ENCODE peak calls at places on chromosomes 2 and 18, in ten cellular contexts. M is Peyer's patch; Q is NB4; O is fibroblast of pulmonary artery; I is brain microvascular endothelial cell; N is chondrocyte; J is GM23338; A is WERI-Rb-1; R is CD4-positive, alpha-beta T cell; G is body of pancreas. V is an unnamed sample.

GRCh38 chr2:133287709-133288108 is 280.6 kb downstream of the NCKAP5 start:
- DNase-seq in M (no peak), Q (no peak), O (peak; percentile 22), I (peak; percentile 71), N (no peak), J (no peak), A (no peak), R (no peak), G (no peak), V (no peak)

GRCh38 chr18:10230072-10230471 is 224.4 kb upstream of the APCDD1 start:
- DNase-seq in M (no peak), Q (peak; percentile 90), O (peak; percentile 65), I (peak; percentile 91), N (no peak), J (peak; percentile 42), A (peak; percentile 62), R (no peak), G (no peak), V (peak; percentile 62)

GRCh38 chr2:189676471-189676870 is 2.0 kb downstream of the ANKAR start:
- DNase-seq in M (no peak), Q (no peak), O (peak; percentile 62), I (peak; percentile 49), N (no peak), J (no peak), A (no peak), R (no peak), G (no peak), V (no peak)

GRCh38 chr2:37600735-37601134 is 70.7 kb downstream of the CDC42EP3 start:
- DNase-seq in M (no peak), Q (peak; percentile 75), O (no peak), I (no peak), N (no peak), J (no peak), A (no peak), R (no peak), G (no peak), V (no peak)

GRCh38 chr18:25038261-25038660 is 313.7 kb downstream of the ZNF521 start:
- DNase-seq in M (no peak), Q (no peak), O (no peak), I (no peak), N (no peak), J (no peak), A (no peak), R (no peak), G (no peak), V (no peak)

GRCh38 chr2:223047260-223047761 is 4.7 kb upstream of the KCNE4 start:
- DNase-seq in M (no peak), Q (no peak), O (peak; percentile 81), I (peak; percentile 89), N (no peak), J (no peak), A (peak; percentile 69), R (no peak), G (no peak), V (peak; percentile 74)

GRCh38 chr2:18387479-18388206 is 172.8 kb downstream of the RDH14 start:
- DNase-seq in M (peak; percentile 63), Q (peak; percentile 72), O (peak; percentile 88), I (peak; percentile 81), N (no peak), J (peak; percentile 88), A (peak; percentile 88), R (peak; percentile 32), G (peak; percentile 78), V (peak; percentile 75)

GRCh38 chr2:159035790-159036411 is 67.5 kb downstream of the TANC1 start:
- DNase-seq in M (peak; percentile 53), Q (peak; percentile 33), O (peak; percentile 59), I (peak; percentile 41), N (no peak), J (peak; percentile 92), A (peak; percentile 69), R (peak; percentile 12), G (peak; percentile 26), V (peak; percentile 73)

GRCh38 chr2:104658149-104658839 is 195.6 kb upstream of the POU3F3 start:
- DNase-seq in M (no peak), Q (peak; percentile 23), O (no peak), I (no peak), N (no peak), J (peak; percentile 81), A (no peak), R (no peak), G (no peak), V (peak; percentile 61)

GRCh38 chr2:69789129-69789528 is 40.3 kb upstream of the GMCL1 start:
- DNase-seq in M (no peak), Q (no peak), O (peak; percentile 83), I (peak; percentile 98), N (no peak), J (peak; percentile 67), A (no peak), R (no peak), G (peak; percentile 10), V (no peak)

GRCh38 chr2:181784556-181784955 is 104.2 kb upstream of the NEUROD1 start:
- DNase-seq in M (no peak), Q (no peak), O (peak; percentile 26), I (peak; percentile 36), N (no peak), J (no peak), A (no peak), R (no peak), G (no peak), V (peak; percentile 55)

GRCh38 chr2:215071676-215072075 is 66.8 kb downstream of the ABCA12 start:
- DNase-seq in M (no peak), Q (no peak), O (no peak), I (no peak), N (no peak), J (no peak), A (no peak), R (no peak), G (no peak), V (peak; percentile 80)

GRCh38 chr18:58768293-58768974 is 96.2 kb upstream of the ZNF532 start:
- DNase-seq in M (peak; percentile 83), Q (peak; percentile 55), O (peak; percentile 61), I (no peak), N (peak; percentile 95), J (peak; percentile 91), A (peak; percentile 84), R (peak; percentile 54), G (peak; percentile 77), V (peak; percentile 91)

GRCh38 chr2:241500016-241500415 is 8.4 kb downstream of the STK25 start:
- DNase-seq in M (no peak), Q (no peak), O (no peak), I (no peak), N (peak; percentile 55), J (no peak), A (no peak), R (no peak), G (no peak), V (no peak)

GRCh38 chr2:205706769-205707375 is 24.6 kb downstream of the NRP2 start:
- DNase-seq in M (no peak), Q (peak; percentile 80), O (peak; percentile 90), I (peak; percentile 94), N (no peak), J (no peak), A (no peak), R (no peak), G (no peak), V (peak; percentile 44)

GRCh38 chr18:21291106-21291505 is 49.1 kb downstream of the GREB1L start:
- DNase-seq in M (no peak), Q (no peak), O (no peak), I (no peak), N (no peak), J (no peak), A (no peak), R (no peak), G (no peak), V (no peak)

GRCh38 chr2:227479865-227480475 is 8.0 kb downstream of the AGFG1 start:
- DNase-seq in M (no peak), Q (peak; percentile 66), O (peak; percentile 79), I (no peak), N (no peak), J (no peak), A (no peak), R (no peak), G (no peak), V (peak; percentile 63)
- TF ChIP-seq CTCF in M (peak; percentile 14), Q (no peak), O (peak; percentile 47), I (peak; percentile 16), N (peak; percentile 78), J (peak; percentile 14), A (no peak), R (peak; percentile 36), G (peak; percentile 17), V (peak; percentile 43)

GRCh38 chr18:22704627-22704918 is 228.6 kb upstream of the RBBP8 start:
- DNase-seq in M (no peak), Q (no peak), O (no peak), I (no peak), N (no peak), J (no peak), A (no peak), R (no peak), G (no peak), V (no peak)
- TF ChIP-seq CTCF in M (no peak), Q (no peak), O (no peak), I (no peak), N (peak; percentile 62), J (no peak), A (no peak), R (peak; percentile 7), G (no peak), V (no peak)

GRCh38 chr2:130848518-130849210 is 11.9 kb downstream of the ARHGEF4 start:
- DNase-seq in M (no peak), Q (no peak), O (no peak), I (no peak), N (peak; percentile 70), J (no peak), A (no peak), R (no peak), G (no peak), V (no peak)
- TF ChIP-seq CTCF in M (no peak), Q (no peak), O (no peak), I (no peak), N (no peak), J (peak; percentile 21), A (peak; percentile 35), R (no peak), G (no peak), V (no peak)

DNA sequence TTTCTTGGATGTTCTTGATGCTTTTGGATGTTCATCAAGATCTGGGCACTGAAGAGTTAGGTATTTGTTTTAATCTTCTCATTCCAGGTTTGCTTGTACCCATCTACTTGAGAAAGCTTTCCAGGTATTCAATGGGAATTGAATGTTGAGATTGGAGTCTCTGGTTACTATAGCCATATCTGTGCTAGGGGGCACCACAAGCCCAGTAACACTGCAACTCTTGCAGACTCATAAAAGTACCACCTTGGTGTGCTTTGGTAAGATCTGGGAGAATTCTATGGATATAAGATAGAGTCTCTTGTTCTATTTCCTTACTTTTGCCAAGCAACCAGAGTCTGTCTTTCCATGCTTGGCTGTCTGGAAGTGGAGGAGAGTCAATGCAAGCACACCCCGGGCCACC is 518.9 kb upstream of the VRK2 start:
- DNase-seq in M (no peak), Q (no peak), O (no peak), I (no peak), N (no peak), J (peak; percentile 8), A (no peak), R (no peak), G (no peak), V (no peak)
- TF ChIP-seq CTCF in M (no peak), Q (no peak), O (no peak), I (no peak), N (no peak), J (peak; percentile 29), A (no peak), R (no peak), G (no peak), V (no peak)

V was measured in MCF 10A.